ENCODE peak calls at places on chromosomes 3 and 15, in six cellular contexts. B is ELF-1, G is NCI-H1930, P is epithelial cell of proximal tubule, O is GM12864, U is mucosa of gallbladder. I is an unnamed sample.

GRCh38 chr3:65996605-65997004 is 42.1 kb downstream of the MAGI1 start:
- DNase-seq in G (no peak), P (no peak), O (no peak), B (peak), U (peak), I (no peak)

GRCh38 chr3:139574026-139574947 is 34.7 kb upstream of the RBP1 start:
- DNase-seq in G (no peak), O (no peak), U (no peak), P (no peak), B (no peak), I (no peak)

GRCh38 chr15:70264014-70264492 is 166.3 kb upstream of the TLE3 start:
- DNase-seq in U (no peak), B (no peak), P (no peak), O (no peak), G (no peak), I (no peak)

GRCh38 chr15:99113547-99114271 is 8.8 kb downstream of the SYNM start:
- DNase-seq in U (no peak), O (no peak), G (no peak), P (no peak), B (no peak), I (no peak)

GRCh38 chr15:90902656-90902995 is 476 bp upstream of the MAN2A2 start:
- DNase-seq in P (no peak), U (no peak), O (no peak), B (no peak), G (no peak), I (no peak)

GRCh38 chr3:97910931-97911351 is 61.3 kb downstream of the RIOX2 start:
- DNase-seq in G (no peak), P (no peak), O (no peak), U (no peak), B (peak), I (peak)

GRCh38 chr3:42476225-42477160 is 25.9 kb upstream of the VIPR1 start:
- DNase-seq in G (no peak), P (no peak), U (peak), O (no peak), B (peak), I (no peak)

GRCh38 chr3:14057701-14058100 is 67.0 kb downstream of the CHCHD4 start:
- DNase-seq in B (peak), G (no peak), O (no peak), U (no peak), P (no peak), I (no peak)

GRCh38 chr3:114718897-114719208 is 425.0 kb downstream of the TIGIT start:
- DNase-seq in O (no peak), G (no peak), P (peak), B (no peak), U (no peak), I (no peak)

GRCh38 chr3:167057586-167057985 is 322.5 kb downstream of the ZBBX start:
- DNase-seq in G (peak), P (no peak), B (no peak), O (no peak), U (no peak), I (no peak)

GRCh38 chr3:44894485-44894884 is 20.1 kb downstream of the TGM4 start:
- DNase-seq in P (no peak), G (no peak), O (no peak), B (peak), U (no peak), I (no peak)

GRCh38 chr3:194313642-194314430 is 37.3 kb downstream of the CPN2 start:
- DNase-seq in P (no peak), G (no peak), B (peak), O (no peak), U (no peak), I (no peak)

GRCh38 chr3:81242871-81243270 is 518.6 kb downstream of the GBE1 start:
- DNase-seq in B (no peak), P (no peak), G (no peak), U (no peak), O (no peak), I (no peak)

GRCh38 chr15:20358066-20358780 is 183.4 kb downstream of the GOLGA6L6 start:
- DNase-seq in P (no peak), B (no peak), G (no peak), U (no peak), O (no peak), I (no peak)

GRCh38 chr3:28768439-28768838 is 419.8 kb upstream of the AZI2 start:
- DNase-seq in B (no peak), G (no peak), P (no peak), U (no peak), O (no peak), I (no peak)

GRCh38 chr15:78056714-78057269 is 20.7 kb downstream of the TBC1D2B start:
- DNase-seq in O (no peak), P (no peak), B (no peak), G (no peak), U (no peak), I (no peak)

GRCh38 chr3:52406231-52406661 is 38.7 kb downstream of the SEMA3G start:
- DNase-seq in P (no peak), B (no peak), O (no peak), G (no peak), U (no peak), I (no peak)

GRCh38 chr15:87477759-87478687 is 778.5 kb downstream of the NTRK3 start:
- DNase-seq in P (peak), U (peak), O (no peak), G (no peak), B (peak), I (no peak)

GRCh38 chr3:58521002-58521670 is 15.9 kb downstream of the ACOX2 start:
- DNase-seq in P (no peak), B (peak), U (no peak), O (no peak), G (no peak), I (no peak)

GRCh38 chr3:35394400-35394799 is 244.9 kb upstream of the ARPP21 start:
- DNase-seq in U (no peak), O (no peak), G (no peak), B (no peak), P (no peak), I (no peak)

GRCh38 chr15:71753346-71753745 is 57.0 kb upstream of the NR2E3 start:
- DNase-seq in O (no peak), U (no peak), P (no peak), B (no peak), G (no peak), I (no peak)

GRCh38 chr3:192848371-192849233 is 69.1 kb downstream of the MB21D2 start:
- DNase-seq in G (no peak), U (no peak), O (no peak), B (no peak), P (no peak), I (peak)

GRCh38 chr3:52015431-52016256 is 19.9 kb upstream of the RPL29 start:
- DNase-seq in G (no peak), B (no peak), U (no peak), O (no peak), P (no peak), I (no peak)

GRCh38 chr3:122105626-122106025 is 50.5 kb downstream of the CD86 start:
- DNase-seq in B (no peak), G (no peak), P (no peak), O (no peak), U (no peak), I (no peak)

GRCh38 chr3:169103941-169104340 is 559.6 kb downstream of the MECOM start:
- DNase-seq in U (no peak), B (no peak), G (no peak), P (no peak), O (no peak), I (no peak)

GRCh38 chr3:28924744-28925360 is 356.0 kb upstream of the RBMS3 start:
- DNase-seq in U (no peak), O (no peak), B (no peak), P (no peak), G (no peak), I (no peak)

GRCh38 chr3:4821975-4822374 is 157.3 kb upstream of the BHLHE40 start:
- DNase-seq in B (no peak), P (no peak), U (peak), O (no peak), G (no peak), I (no peak)

GRCh38 chr15:77028451-77029165 is 33.7 kb downstream of the PSTPIP1 start:
- DNase-seq in P (no peak), O (no peak), B (no peak), U (no peak), G (no peak), I (no peak)

GRCh38 chr3:123365450-123366143 is 83.3 kb downstream of the ADCY5 start:
- DNase-seq in B (peak), G (no peak), U (no peak), P (no peak), O (no peak), I (no peak)

GRCh38 chr3:134255399-134255798 is 4.7 kb upstream of the RYK start:
- DNase-seq in B (no peak), U (no peak), G (no peak), P (no peak), O (no peak), I (no peak)

GRCh38 chr3:140188285-140188684 is 253.3 kb downstream of the CLSTN2 start:
- DNase-seq in O (no peak), P (no peak), G (no peak), U (no peak), B (no peak), I (no peak)

GRCh38 chr15:81957698-81958097 is 88.1 kb downstream of the MEX3B start:
- DNase-seq in G (no peak), P (no peak), B (peak), O (no peak), U (no peak), I (no peak)

GRCh38 chr3:46667657-46668056 is 25.8 kb downstream of the ALS2CL start:
- DNase-seq in B (no peak), G (no peak), O (no peak), U (no peak), P (no peak), I (no peak)

GRCh38 chr3:171640520-171641412 is 169.5 kb downstream of the PLD1 start:
- DNase-seq in G (no peak), B (peak), O (no peak), U (no peak), P (no peak), I (no peak)

GRCh38 chr3:23112491-23112890 is 90.6 kb upstream of the UBE2E2 start:
- DNase-seq in P (no peak), U (no peak), B (peak), O (no peak), G (no peak), I (no peak)

GRCh38 chr3:54882114-54882833 is 45.6 kb downstream of the LRTM1 start:
- DNase-seq in G (no peak), P (peak), U (no peak), O (no peak), B (no peak), I (no peak)

GRCh38 chr3:132981746-132982145 is 56.4 kb upstream of the TMEM108 start:
- DNase-seq in G (no peak), O (no peak), P (no peak), B (no peak), U (no peak), I (no peak)

GRCh38 chr15:100903191-100903590 is 16.0 kb upstream of the LRRK1 start:
- DNase-seq in U (no peak), P (no peak), O (no peak), B (no peak), G (no peak), I (no peak)

I was measured in GM12878.